ENCODE peak calls at places on chromosome 7, in six cellular contexts. I, J, P, R, W and G are unnamed samples.

GRCh38 chr7:4882742-4883351 is 669 bp downstream of the RADIL start:
- DNase-seq in I (no peak), J (no peak), P (no peak), R (no peak), W (no peak), G (no peak)

GRCh38 chr7:85829817-85830432 is 643.1 kb upstream of the SEMA3D start:
- DNase-seq in I (no peak), J (no peak), P (no peak), R (no peak), W (no peak), G (no peak)

GRCh38 chr7:138478499-138478908 is 18.4 kb downstream of the TRIM24 start:
- DNase-seq in I (no peak), J (no peak), P (no peak), R (peak), W (no peak), G (no peak)

GRCh38 chr7:111660478-111660877 is 98.2 kb upstream of the IMMP2L start:
- DNase-seq in I (no peak), J (no peak), P (no peak), R (no peak), W (no peak), G (no peak)

GRCh38 chr7:131556912-131557457 is 557 bp upstream of the PODXL start:
- DNase-seq in I (no peak), J (no peak), P (no peak), R (no peak), W (no peak), G (no peak)

GRCh38 chr7:143390773-143391114 is 9.6 kb downstream of the ZYX start:
- DNase-seq in I (peak), J (no peak), P (no peak), R (no peak), W (no peak), G (no peak)

GRCh38 chr7:137846588-137847417 is at the start of gene DGKI:
- DNase-seq in I (no peak), J (no peak), P (no peak), R (no peak), W (no peak), G (peak)

GRCh38 chr7:24548390-24548789 is 24.9 kb upstream of the PALS2 start:
- DNase-seq in I (no peak), J (no peak), P (no peak), R (no peak), W (no peak), G (no peak)

GRCh38 chr7:95342642-95343252 is 18.4 kb upstream of the PON1 start:
- DNase-seq in I (no peak), J (no peak), P (no peak), R (no peak), W (no peak), G (no peak)

GRCh38 chr7:132750056-132750455 is 173.8 kb upstream of the PLXNA4 start:
- DNase-seq in I (no peak), J (no peak), P (no peak), R (no peak), W (no peak), G (peak)

GRCh38 chr7:10934292-10934691 is 39.4 kb upstream of the PHF14 start:
- DNase-seq in I (no peak), J (no peak), P (no peak), R (no peak), W (no peak), G (no peak)

GRCh38 chr7:142385528-142386340 is 127.9 kb upstream of the PRSS58 start:
- DNase-seq in I (peak), J (no peak), P (peak), R (no peak), W (no peak), G (no peak)

GRCh38 chr7:76089865-76090495 is 42.1 kb downstream of the MDH2 start:
- DNase-seq in I (no peak), J (no peak), P (no peak), R (no peak), W (no peak), G (no peak)

GRCh38 chr7:81159402-81159801 is 240.6 kb upstream of the SEMA3C start:
- DNase-seq in I (no peak), J (no peak), P (no peak), R (no peak), W (no peak), G (no peak)

GRCh38 chr7:95777266-95777665 is 4.9 kb downstream of the DYNC1I1 start:
- DNase-seq in I (no peak), J (no peak), P (no peak), R (no peak), W (no peak), G (no peak)

GRCh38 chr7:134780166-134780853 is 876 bp downstream of the CALD1 start:
- DNase-seq in I (no peak), J (no peak), P (no peak), R (no peak), W (no peak), G (no peak)

GRCh38 chr7:107446988-107447387 is 22.9 kb upstream of the GPR22 start:
- DNase-seq in I (no peak), J (no peak), P (no peak), R (no peak), W (no peak), G (no peak)

GRCh38 chr7:96303686-96304443 is 18.0 kb downstream of the SLC25A13 start:
- DNase-seq in I (no peak), J (no peak), P (no peak), R (no peak), W (no peak), G (no peak)

GRCh38 chr7:98021588-98022351 is 31.8 kb upstream of the OCM2 start:
- DNase-seq in I (peak), J (no peak), P (peak), R (peak), W (peak), G (peak)

GRCh38 chr7:27205325-27206280 is 5.7 kb upstream of the HOXA13 start:
- DNase-seq in I (no peak), J (no peak), P (no peak), R (no peak), W (no peak), G (peak)

GRCh38 chr7:114885836-114886235 is 36.1 kb upstream of the MDFIC start:
- DNase-seq in I (no peak), J (no peak), P (no peak), R (no peak), W (no peak), G (no peak)

GRCh38 chr7:20399516-20399915 is 68.8 kb downstream of the ITGB8 start:
- DNase-seq in I (no peak), J (no peak), P (no peak), R (no peak), W (no peak), G (no peak)

GRCh38 chr7:30923009-30923773 is 11.5 kb downstream of the AQP1 start:
- DNase-seq in I (no peak), J (peak), P (peak), R (peak), W (peak), G (peak)

GRCh38 chr7:110975476-110975875 is 115.5 kb upstream of the LRRN3 start:
- DNase-seq in I (no peak), J (no peak), P (no peak), R (no peak), W (no peak), G (no peak)

GRCh38 chr7:131057015-131057518 is 270.6 kb upstream of the MKLN1 start:
- DNase-seq in I (no peak), J (no peak), P (no peak), R (no peak), W (no peak), G (no peak)

GRCh38 chr7:107041097-107041496 is 3.4 kb upstream of the PRKAR2B start:
- DNase-seq in I (no peak), J (no peak), P (no peak), R (no peak), W (no peak), G (no peak)

GRCh38 chr7:43815373-43815772 is 53.9 kb downstream of the MRPS24 start:
- DNase-seq in I (no peak), J (no peak), P (no peak), R (no peak), W (no peak), G (no peak)

GRCh38 chr7:11413901-11414300 is 418.1 kb downstream of the THSD7A start:
- DNase-seq in I (no peak), J (no peak), P (no peak), R (no peak), W (no peak), G (no peak)

GRCh38 chr7:99365318-99366141 is 9.0 kb upstream of the ARPC1B start:
- DNase-seq in I (no peak), J (no peak), P (peak), R (no peak), W (peak), G (no peak)

GRCh38 chr7:2668401-2668800 is 19.6 kb upstream of the AMZ1 start:
- DNase-seq in I (no peak), J (no peak), P (no peak), R (no peak), W (no peak), G (no peak)

DNA sequence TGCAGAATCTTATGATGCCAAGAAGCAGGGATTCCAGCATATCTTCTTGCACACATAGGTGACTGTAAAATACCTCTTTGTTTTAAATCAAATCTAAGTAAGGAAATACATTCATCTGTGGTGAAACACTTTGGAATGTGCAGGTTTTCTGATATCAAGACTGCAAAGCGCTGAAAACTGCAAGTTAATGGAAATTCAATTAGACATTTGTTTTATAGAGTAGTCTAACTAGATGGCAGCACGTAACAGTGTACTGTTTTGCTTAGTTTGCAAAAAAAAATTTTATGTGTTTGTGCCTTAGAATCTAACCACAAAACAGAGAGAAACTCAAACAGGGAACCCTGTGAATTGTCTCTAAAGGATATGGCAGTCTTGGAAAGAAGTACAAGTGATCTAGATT is 259.2 kb downstream of the HDAC9 start:
- DNase-seq in I (no peak), J (no peak), P (no peak), R (no peak), W (no peak), G (no peak)
- TF ChIP-seq CTCF in I (no peak), J (no peak), P (no peak), R (no peak), W (no peak), G (no peak)

GRCh38 chr7:141349804-141350203 is 201.4 kb upstream of the AGK start:
- DNase-seq in I (no peak), J (no peak), P (no peak), R (no peak), W (no peak), G (no peak)
- TF ChIP-seq CTCF in I (no peak), J (no peak), P (no peak), R (no peak), W (no peak), G (no peak)

GRCh38 chr7:129947701-129948100 is 5.1 kb downstream of the UBE2H start:
- DNase-seq in I (no peak), J (peak), P (no peak), R (peak), W (no peak), G (no peak)

GRCh38 chr7:129949292-129950133 is 3.2 kb downstream of the UBE2H start:
- DNase-seq in I (no peak), J (no peak), P (peak), R (no peak), W (no peak), G (no peak)

GRCh38 chr7:129950191-129950940 is 2.4 kb downstream of the UBE2H start:
- DNase-seq in I (no peak), J (no peak), P (no peak), R (no peak), W (no peak), G (no peak)

GRCh38 chr7:129948338-129948737 is 4.4 kb downstream of the UBE2H start:
- DNase-seq in I (no peak), J (no peak), P (no peak), R (no peak), W (no peak), G (no peak)

GRCh38 chr7:129948877-129949291 is 3.9 kb downstream of the UBE2H start:
- DNase-seq in I (peak), J (peak), P (peak), R (peak), W (peak), G (peak)
- TF ChIP-seq CTCF in I (no peak), J (no peak), P (no peak), R (no peak), W (no peak), G (no peak)

DNA sequence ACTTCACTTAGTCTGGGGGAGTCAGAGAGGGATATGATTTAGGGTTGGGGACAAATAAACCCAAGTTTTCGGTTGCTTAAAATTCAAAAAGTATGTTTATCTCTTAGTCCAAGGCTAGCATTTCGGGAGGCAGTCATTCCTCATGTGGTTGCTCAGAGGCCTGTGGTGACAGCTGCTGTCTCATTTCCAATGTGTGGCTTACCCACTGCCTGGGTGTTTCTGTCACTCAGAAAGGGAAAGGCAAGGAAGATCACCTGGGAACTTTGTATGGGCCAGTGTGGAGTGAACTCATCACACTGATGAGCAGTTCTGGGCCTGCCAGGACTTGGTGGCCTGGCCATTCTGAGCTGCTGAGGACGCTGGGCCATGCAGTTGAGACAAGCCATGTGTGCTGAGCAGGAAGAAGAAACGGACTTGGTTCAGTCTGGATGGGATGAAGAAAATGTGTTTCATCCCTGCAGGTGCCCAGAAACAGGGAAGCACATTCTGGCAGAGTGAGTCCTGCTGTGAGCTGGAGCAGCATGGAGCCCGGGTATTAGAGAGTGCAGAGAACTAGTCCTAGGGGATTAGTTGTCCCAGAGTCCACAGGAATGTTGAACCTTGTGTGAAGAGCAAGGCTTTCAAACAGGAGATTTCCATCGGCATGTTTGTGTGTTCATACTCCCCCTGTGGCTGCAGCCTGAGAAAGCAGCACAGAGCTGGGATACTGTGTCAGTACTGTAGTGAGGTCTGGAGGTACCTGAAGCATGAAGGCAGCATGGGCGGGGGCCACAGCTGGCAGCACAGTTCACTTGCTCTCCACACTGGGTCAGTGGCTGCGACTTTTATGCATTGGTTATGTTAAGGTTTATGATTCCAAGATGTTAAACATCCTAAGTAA is 211.1 kb upstream of the IGFBP3 start:
- DNase-seq in I (no peak), J (no peak), P (no peak), R (no peak), W (peak), G (no peak)
- TF ChIP-seq CTCF in I (no peak), J (no peak), P (no peak), R (no peak), W (no peak), G (peak)

GRCh38 chr7:51141451-51141971 is 175.1 kb downstream of the COBL start:
- DNase-seq in I (no peak), J (no peak), P (no peak), R (no peak), W (no peak), G (no peak)
- TF ChIP-seq CTCF in I (peak), J (peak), P (peak), R (no peak), W (peak), G (peak)

DNA sequence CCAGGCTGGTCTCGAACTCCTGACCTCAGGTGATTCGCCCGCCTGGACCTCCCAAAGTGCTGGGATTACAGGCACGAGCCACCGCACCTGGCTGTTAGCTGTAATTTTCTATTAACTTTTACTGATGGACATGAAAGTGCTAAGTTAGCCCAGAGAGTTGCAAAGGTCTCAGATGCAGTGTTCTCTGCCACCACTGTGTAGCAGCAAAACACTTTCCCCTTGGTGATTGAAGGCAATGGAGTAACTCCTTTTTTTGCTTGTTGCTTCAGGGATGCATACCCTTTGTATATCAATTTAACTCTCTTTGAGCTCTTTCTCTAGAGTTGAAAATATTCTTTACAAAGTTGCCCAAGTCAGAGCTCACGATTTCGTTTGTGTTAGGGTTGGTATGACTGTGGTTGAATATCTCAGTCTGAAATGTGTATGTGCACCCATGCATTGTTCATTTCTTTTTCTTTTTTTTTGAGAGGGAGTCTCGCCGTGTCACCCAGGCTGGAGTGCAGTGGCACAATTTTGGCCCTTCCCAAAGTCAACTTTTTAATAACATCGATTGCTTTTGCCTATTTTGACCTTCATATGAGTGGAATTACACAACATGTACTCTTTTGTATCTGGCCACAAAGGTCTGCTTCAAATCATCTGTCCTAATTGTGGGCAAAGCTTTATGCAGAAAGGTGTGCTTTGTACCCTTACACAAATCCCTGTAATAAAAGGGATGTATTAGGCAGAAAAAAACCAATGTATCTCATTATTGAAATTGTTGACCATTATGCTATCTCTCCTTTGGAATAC is 52.6 kb downstream of the GTF2I start:
- DNase-seq in I (no peak), J (no peak), P (no peak), R (no peak), W (no peak), G (no peak)
- TF ChIP-seq CTCF in I (no peak), J (no peak), P (no peak), R (no peak), W (peak), G (no peak)

GRCh38 chr7:149310113-149310836 is 48.3 kb downstream of the ZNF783 start:
- DNase-seq in I (no peak), J (no peak), P (no peak), R (no peak), W (no peak), G (no peak)
- TF ChIP-seq CTCF in I (peak), J (no peak), P (peak), R (peak), W (peak), G (peak)

GRCh38 chr7:80134536-80135305 is at the start of gene GNAI1:
- DNase-seq in I (peak), J (peak), P (peak), R (peak), W (peak), G (peak)
- TF ChIP-seq CTCF in I (peak), J (no peak), P (no peak), R (peak), W (peak), G (peak)

GRCh38 chr7:47712416-47712815 is 130.5 kb upstream of the TNS3 start:
- DNase-seq in I (no peak), J (no peak), P (no peak), R (no peak), W (no peak), G (no peak)

GRCh38 chr7:47715631-47716068 is 133.7 kb upstream of the TNS3 start:
- DNase-seq in I (peak), J (peak), P (no peak), R (no peak), W (no peak), G (no peak)

GRCh38 chr7:47713595-47713994 is 131.7 kb upstream of the TNS3 start:
- DNase-seq in I (no peak), J (no peak), P (no peak), R (no peak), W (no peak), G (no peak)

GRCh38 chr7:47711776-47712175 is 129.9 kb upstream of the TNS3 start:
- DNase-seq in I (no peak), J (no peak), P (no peak), R (no peak), W (no peak), G (no peak)

DNA sequence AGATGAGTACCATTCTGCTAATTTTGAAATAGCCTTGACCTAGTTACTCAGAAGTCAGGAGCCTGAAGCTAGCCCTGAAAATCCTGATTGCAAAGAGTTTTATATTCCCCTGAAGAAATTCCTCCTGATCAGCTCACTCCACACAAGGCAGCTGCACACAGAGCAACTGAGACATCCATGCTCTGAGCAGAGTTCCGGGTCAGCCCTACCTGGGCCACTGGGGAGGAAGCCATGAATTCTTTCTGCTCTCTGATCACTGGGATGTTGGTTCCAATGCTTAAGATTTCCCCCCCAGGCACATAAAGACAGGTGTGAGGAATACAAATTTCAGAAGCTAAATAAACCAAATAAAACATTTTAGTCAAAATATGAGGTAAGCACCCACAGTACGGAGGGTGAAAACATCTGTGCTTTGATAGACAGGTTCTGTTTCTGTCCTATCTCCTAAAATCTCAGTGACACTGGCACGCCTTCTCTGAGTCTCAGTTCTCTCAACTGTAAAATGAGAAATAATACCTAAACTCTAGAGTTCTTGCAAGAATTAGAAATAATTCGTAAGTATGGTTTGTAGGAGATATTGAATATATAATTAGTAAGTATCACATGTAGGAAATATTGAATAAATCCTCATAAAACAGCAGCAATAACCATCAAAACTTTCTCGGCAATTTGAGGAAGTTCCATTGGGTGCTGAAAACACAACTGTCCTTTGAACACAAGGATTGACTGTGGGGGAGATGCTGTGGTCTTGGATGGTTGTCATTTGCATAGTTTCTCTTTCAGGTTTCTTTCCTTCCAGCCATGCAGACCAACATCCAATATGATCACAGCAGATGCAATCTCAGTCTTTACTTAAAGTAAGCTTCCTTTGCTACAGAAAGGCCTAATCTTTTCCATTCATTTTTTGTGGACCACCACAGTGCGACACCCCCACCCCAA is 133.0 kb upstream of the TNS3 start:
- DNase-seq in I (no peak), J (peak), P (no peak), R (no peak), W (no peak), G (no peak)
- TF ChIP-seq CTCF in I (no peak), J (no peak), P (no peak), R (no peak), W (no peak), G (no peak)